ENCODE peak calls at places on chromosomes 1 and 21, in four cellular contexts. G is GM12891, E is AG20443, W is astrocyte of the hippocampus. V is an unnamed sample.

GRCh38 chr1:30241681-30242080 is 481.7 kb downstream of the MATN1 start:
- DNase-seq in W (no peak), G (no peak), E (no peak), V (no peak)

GRCh38 chr1:83766182-83766825 is 232.6 kb downstream of the TTLL7 start:
- DNase-seq in W (no peak), E (no peak), G (no peak), V (no peak)

GRCh38 chr1:219778110-219778509 is 150.2 kb downstream of the SLC30A10 start:
- DNase-seq in G (no peak), E (no peak), W (no peak), V (no peak)

GRCh38 chr1:155531624-155532023 is 31.0 kb downstream of the ASH1L start:
- DNase-seq in G (no peak), E (no peak), W (no peak), V (no peak)

GRCh38 chr1:245378352-245379144 is 223.8 kb downstream of the KIF26B start:
- DNase-seq in W (no peak), G (no peak), E (no peak), V (no peak)

GRCh38 chr1:31987231-31987630 is 26.4 kb upstream of the KHDRBS1 start:
- DNase-seq in W (peak), G (no peak), E (no peak), V (no peak)

GRCh38 chr1:36217667-36218066 is 6.6 kb upstream of the THRAP3 start:
- DNase-seq in G (no peak), E (no peak), W (peak), V (peak)

GRCh38 chr1:25561426-25562100 is 18.2 kb downstream of the LDLRAP1 start:
- DNase-seq in E (no peak), W (no peak), G (no peak), V (no peak)

GRCh38 chr1:200242379-200243041 is 167.3 kb downstream of the ZNF281 start:
- DNase-seq in E (no peak), W (no peak), G (no peak), V (no peak)

GRCh38 chr1:154352245-154352580 is 26.9 kb downstream of the ATP8B2 start:
- DNase-seq in G (no peak), W (no peak), E (peak), V (no peak)

GRCh38 chr1:34984435-34985062 is 598 bp downstream of the TMEM35B start:
- DNase-seq in G (no peak), E (peak), W (no peak), V (peak)

GRCh38 chr1:56578963-56579875 is at the start of gene PLPP3:
- DNase-seq in W (peak), E (peak), G (no peak), V (peak)

GRCh38 chr1:165080253-165080896 is 276.1 kb downstream of the LMX1A start:
- DNase-seq in E (no peak), W (no peak), G (no peak), V (no peak)

GRCh38 chr1:235090406-235091069 is 38.1 kb downstream of the TOMM20 start:
- DNase-seq in W (peak), E (no peak), G (no peak), V (no peak)

GRCh38 chr1:75203415-75204277 is 69.5 kb downstream of the LHX8 start:
- DNase-seq in E (peak), G (peak), W (peak), V (peak)

GRCh38 chr1:78375996-78376395 is 114.8 kb upstream of the PTGFR start:
- DNase-seq in W (peak), E (peak), G (no peak), V (peak)

GRCh38 chr21:42460391-42461184 is 35.4 kb downstream of the RSPH1 start:
- DNase-seq in E (no peak), W (no peak), G (no peak), V (no peak)

GRCh38 chr1:22751124-22751531 is 40.5 kb downstream of the EPHB2 start:
- DNase-seq in W (no peak), E (no peak), G (no peak), V (no peak)

GRCh38 chr1:225919906-225920305 is 4.1 kb downstream of the PYCR2 start:
- DNase-seq in G (no peak), E (peak), W (peak), V (peak)

GRCh38 chr1:50724626-50725286 is 235.3 kb downstream of the FAF1 start:
- DNase-seq in E (no peak), W (no peak), G (peak), V (no peak)

GRCh38 chr1:162056043-162056442 is 13.4 kb upstream of the NOS1AP start:
- DNase-seq in E (peak), W (peak), G (peak), V (peak)

GRCh38 chr1:27448982-27449381 is 41.0 kb downstream of the WASF2 start:
- DNase-seq in G (no peak), W (no peak), E (no peak), V (no peak)

GRCh38 chr1:228552596-228553176 is 65.5 kb downstream of the RNF187 start:
- DNase-seq in E (no peak), W (no peak), G (no peak), V (no peak)

GRCh38 chr1:50333595-50333974 is 89.7 kb downstream of the DMRTA2 start:
- DNase-seq in E (peak), G (peak), W (peak), V (peak)

GRCh38 chr1:158117854-158118691 is 62.6 kb upstream of the CD1D start:
- DNase-seq in G (peak), W (peak), E (peak), V (peak)

GRCh38 chr1:247913786-247914185 is 6.3 kb upstream of the OR2T8 start:
- DNase-seq in G (no peak), W (no peak), E (no peak), V (no peak)

V was measured in AG08395.